ENCODE peak calls at places on chromosomes 16 and 17, in five cellular contexts. One of them, this sample, is unnamed.
A peak's percentile ranks its signal among the peaks of the same experiment; 100 is the strongest.

GRCh38 chr16:55001931-55002330 is 71.3 kb downstream of the IRX5 start:
- DNase-seq in left ventricle myocardium inferior: no peak
- DNase-seq in cardiac fibroblast: peak; percentile 63
- DNase-seq in cardiac muscle cell: no peak
- DNase-seq in MCF 10A: peak; percentile 18
- DNase-seq in this sample: no peak

GRCh38 chr17:13843862-13844640 is 225.3 kb upstream of the COX10 start:
- DNase-seq in MCF 10A: no peak
- DNase-seq in cardiac muscle cell: no peak
- DNase-seq in left ventricle myocardium inferior: no peak
- DNase-seq in cardiac fibroblast: peak; percentile 27
- DNase-seq in this sample: no peak

GRCh38 chr16:47037396-47037745 is 63.9 kb upstream of the DNAJA2 start:
- DNase-seq in left ventricle myocardium inferior: peak; percentile 37
- DNase-seq in cardiac fibroblast: no peak
- DNase-seq in cardiac muscle cell: peak; percentile 18
- DNase-seq in MCF 10A: no peak
- DNase-seq in this sample: peak; percentile 57

GRCh38 chr17:28717578-28718316 is at the start of gene RAB34:
- DNase-seq in cardiac muscle cell: peak; percentile 97
- DNase-seq in MCF 10A: peak; percentile 90
- DNase-seq in cardiac fibroblast: peak; percentile 80
- DNase-seq in left ventricle myocardium inferior: peak; percentile 72
- DNase-seq in this sample: no peak

GRCh38 chr16:4691666-4692412 is 1.5 kb upstream of the NUDT16L1 start:
- DNase-seq in left ventricle myocardium inferior: no peak
- DNase-seq in cardiac muscle cell: no peak
- DNase-seq in MCF 10A: no peak
- DNase-seq in cardiac fibroblast: no peak
- DNase-seq in this sample: no peak

GRCh38 chr17:17494499-17495447 is 1.4 kb downstream of the RASD1 start:
- DNase-seq in MCF 10A: no peak
- DNase-seq in cardiac muscle cell: peak; percentile 66
- DNase-seq in cardiac fibroblast: peak; percentile 59
- DNase-seq in left ventricle myocardium inferior: peak; percentile 51
- DNase-seq in this sample: no peak

GRCh38 chr16:56399047-56399446 is 26.3 kb downstream of the AMFR start:
- DNase-seq in cardiac muscle cell: no peak
- DNase-seq in MCF 10A: no peak
- DNase-seq in left ventricle myocardium inferior: no peak
- DNase-seq in cardiac fibroblast: no peak
- DNase-seq in this sample: no peak

GRCh38 chr16:48526058-48526957 is 83.7 kb downstream of the N4BP1 start:
- DNase-seq in cardiac muscle cell: no peak
- DNase-seq in MCF 10A: peak; percentile 84
- DNase-seq in left ventricle myocardium inferior: no peak
- DNase-seq in cardiac fibroblast: peak; percentile 21
- DNase-seq in this sample: peak; percentile 73

GRCh38 chr17:44086364-44087311 is 16.1 kb downstream of the G6PC3 start:
- DNase-seq in cardiac fibroblast: peak; percentile 90
- DNase-seq in MCF 10A: peak; percentile 90
- DNase-seq in cardiac muscle cell: no peak
- DNase-seq in left ventricle myocardium inferior: no peak
- DNase-seq in this sample: no peak

GRCh38 chr17:80874866-80875445 is 116.7 kb upstream of the CHMP6 start:
- DNase-seq in cardiac fibroblast: no peak
- DNase-seq in left ventricle myocardium inferior: peak; percentile 12
- DNase-seq in MCF 10A: no peak
- DNase-seq in cardiac muscle cell: no peak
- DNase-seq in this sample: no peak

GRCh38 chr17:30296499-30297038 is 4.8 kb upstream of the BLMH start:
- DNase-seq in left ventricle myocardium inferior: no peak
- DNase-seq in MCF 10A: no peak
- DNase-seq in cardiac fibroblast: peak; percentile 10
- DNase-seq in cardiac muscle cell: no peak
- DNase-seq in this sample: no peak

GRCh38 chr16:50627419-50627818 is 53.7 kb downstream of the SNX20 start:
- DNase-seq in cardiac fibroblast: no peak
- DNase-seq in left ventricle myocardium inferior: peak; percentile 50
- DNase-seq in cardiac muscle cell: peak; percentile 45
- DNase-seq in MCF 10A: no peak
- DNase-seq in this sample: peak; percentile 55

GRCh38 chr17:74357466-74357809 is 4.2 kb downstream of the BTBD17 start:
- DNase-seq in cardiac fibroblast: no peak
- DNase-seq in cardiac muscle cell: no peak
- DNase-seq in left ventricle myocardium inferior: no peak
- DNase-seq in MCF 10A: no peak
- DNase-seq in this sample: no peak

GRCh38 chr16:31525113-31525512 is 2.6 kb upstream of the AHSP start:
- DNase-seq in MCF 10A: no peak
- DNase-seq in left ventricle myocardium inferior: no peak
- DNase-seq in cardiac fibroblast: no peak
- DNase-seq in cardiac muscle cell: no peak
- DNase-seq in this sample: no peak

GRCh38 chr16:28192811-28193529 is 18.8 kb downstream of the XPO6 start:
- DNase-seq in left ventricle myocardium inferior: no peak
- DNase-seq in cardiac fibroblast: no peak
- DNase-seq in MCF 10A: no peak
- DNase-seq in cardiac muscle cell: no peak
- DNase-seq in this sample: peak; percentile 74

GRCh38 chr17:81418710-81419332 is 23.6 kb downstream of the BAHCC1 start:
- DNase-seq in cardiac muscle cell: no peak
- DNase-seq in left ventricle myocardium inferior: no peak
- DNase-seq in MCF 10A: peak; percentile 62
- DNase-seq in cardiac fibroblast: peak; percentile 53
- DNase-seq in this sample: no peak

GRCh38 chr17:38727661-38728220 is 2.4 kb upstream of the CISD3 start:
- DNase-seq in cardiac fibroblast: no peak
- DNase-seq in left ventricle myocardium inferior: no peak
- DNase-seq in cardiac muscle cell: no peak
- DNase-seq in MCF 10A: no peak
- DNase-seq in this sample: no peak

GRCh38 chr17:29148257-29148789 is 31.9 kb downstream of the MYO18A start:
- DNase-seq in cardiac muscle cell: peak; percentile 22
- DNase-seq in MCF 10A: no peak
- DNase-seq in cardiac fibroblast: no peak
- DNase-seq in left ventricle myocardium inferior: no peak
- DNase-seq in this sample: no peak

GRCh38 chr17:73401911-73402310 is 90.1 kb upstream of the CDC42EP4 start:
- DNase-seq in cardiac muscle cell: peak; percentile 19
- DNase-seq in left ventricle myocardium inferior: peak; percentile 62
- DNase-seq in MCF 10A: no peak
- DNase-seq in cardiac fibroblast: peak; percentile 64
- DNase-seq in this sample: no peak

GRCh38 chr17:27473748-27474609 is 17.7 kb downstream of the KSR1 start:
- DNase-seq in left ventricle myocardium inferior: peak; percentile 63
- DNase-seq in cardiac muscle cell: peak; percentile 63
- DNase-seq in cardiac fibroblast: no peak
- DNase-seq in MCF 10A: no peak
- DNase-seq in this sample: peak; percentile 55

GRCh38 chr17:81309140-81309858 is 14.2 kb upstream of the SLC38A10 start:
- DNase-seq in cardiac muscle cell: peak; percentile 79
- DNase-seq in MCF 10A: peak; percentile 74
- DNase-seq in cardiac fibroblast: peak; percentile 73
- DNase-seq in left ventricle myocardium inferior: peak; percentile 93
- DNase-seq in this sample: peak; percentile 68

GRCh38 chr16:12295395-12295794 is 318.9 kb downstream of the SNX29 start:
- DNase-seq in cardiac fibroblast: no peak
- DNase-seq in left ventricle myocardium inferior: no peak
- DNase-seq in cardiac muscle cell: no peak
- DNase-seq in MCF 10A: no peak
- DNase-seq in this sample: no peak

GRCh38 chr17:59752922-59753321 is 45.5 kb downstream of the VMP1 start:
- DNase-seq in cardiac muscle cell: no peak
- DNase-seq in MCF 10A: no peak
- DNase-seq in left ventricle myocardium inferior: no peak
- DNase-seq in cardiac fibroblast: no peak
- DNase-seq in this sample: no peak

GRCh38 chr17:59752446-59752845 is 45.0 kb downstream of the VMP1 start:
- DNase-seq in left ventricle myocardium inferior: no peak
- DNase-seq in MCF 10A: no peak
- DNase-seq in cardiac fibroblast: peak; percentile 34
- DNase-seq in cardiac muscle cell: no peak
- DNase-seq in this sample: no peak

GRCh38 chr17:59756236-59756818 is 48.9 kb downstream of the VMP1 start:
- DNase-seq in left ventricle myocardium inferior: no peak
- DNase-seq in cardiac muscle cell: no peak
- DNase-seq in cardiac fibroblast: peak; percentile 88
- DNase-seq in MCF 10A: peak; percentile 60
- DNase-seq in this sample: no peak

GRCh38 chr17:59753522-59754467 is 46.3 kb downstream of the VMP1 start:
- DNase-seq in cardiac muscle cell: peak; percentile 86
- DNase-seq in left ventricle myocardium inferior: no peak
- DNase-seq in MCF 10A: peak; percentile 86
- DNase-seq in cardiac fibroblast: peak; percentile 96
- DNase-seq in this sample: peak; percentile 61

GRCh38 chr17:59754547-59754946 is 47.1 kb downstream of the VMP1 start:
- DNase-seq in cardiac muscle cell: no peak
- DNase-seq in MCF 10A: peak; percentile 95
- DNase-seq in cardiac fibroblast: peak; percentile 97
- DNase-seq in left ventricle myocardium inferior: no peak
- DNase-seq in this sample: no peak
- TF ChIP-seq CTCF in cardiac muscle cell: no peak
- TF ChIP-seq CTCF in MCF 10A: no peak
- TF ChIP-seq CTCF in cardiac fibroblast: no peak
- TF ChIP-seq CTCF in left ventricle myocardium inferior: no peak
- TF ChIP-seq CTCF in this sample: no peak

GRCh38 chr17:6422654-6423241 is 12.2 kb downstream of the AIPL1 start:
- DNase-seq in MCF 10A: no peak
- DNase-seq in cardiac fibroblast: no peak
- DNase-seq in cardiac muscle cell: no peak
- DNase-seq in left ventricle myocardium inferior: no peak
- DNase-seq in this sample: no peak

GRCh38 chr17:6423931-6424330 is 11.0 kb downstream of the AIPL1 start:
- DNase-seq in cardiac muscle cell: no peak
- DNase-seq in cardiac fibroblast: no peak
- DNase-seq in MCF 10A: no peak
- DNase-seq in left ventricle myocardium inferior: no peak
- DNase-seq in this sample: no peak

GRCh38 chr17:6415616-6416015 is 19.3 kb downstream of the AIPL1 start:
- DNase-seq in MCF 10A: no peak
- DNase-seq in cardiac fibroblast: no peak
- DNase-seq in cardiac muscle cell: peak; percentile 25
- DNase-seq in left ventricle myocardium inferior: no peak
- DNase-seq in this sample: no peak

GRCh38 chr17:6421700-6422604 is 13.0 kb downstream of the AIPL1 start:
- DNase-seq in cardiac fibroblast: peak; percentile 80
- DNase-seq in MCF 10A: peak; percentile 83
- DNase-seq in left ventricle myocardium inferior: peak; percentile 73
- DNase-seq in cardiac muscle cell: peak; percentile 85
- DNase-seq in this sample: peak; percentile 85

GRCh38 chr17:6420173-6420641 is 14.7 kb downstream of the AIPL1 start:
- DNase-seq in cardiac fibroblast: peak; percentile 39
- DNase-seq in cardiac muscle cell: peak; percentile 25
- DNase-seq in MCF 10A: peak; percentile 16
- DNase-seq in left ventricle myocardium inferior: no peak
- DNase-seq in this sample: no peak
- TF ChIP-seq CTCF in cardiac fibroblast: peak; percentile 70
- TF ChIP-seq CTCF in cardiac muscle cell: peak; percentile 42
- TF ChIP-seq CTCF in MCF 10A: no peak
- TF ChIP-seq CTCF in left ventricle myocardium inferior: peak; percentile 43
- TF ChIP-seq CTCF in this sample: peak; percentile 38

GRCh38 chr16:27181020-27181419 is 22.3 kb upstream of the KDM8 start:
- DNase-seq in cardiac fibroblast: no peak
- DNase-seq in left ventricle myocardium inferior: no peak
- DNase-seq in cardiac muscle cell: no peak
- DNase-seq in MCF 10A: no peak
- DNase-seq in this sample: no peak
- TF ChIP-seq CTCF in cardiac fibroblast: no peak
- TF ChIP-seq CTCF in left ventricle myocardium inferior: no peak
- TF ChIP-seq CTCF in cardiac muscle cell: no peak
- TF ChIP-seq CTCF in MCF 10A: no peak
- TF ChIP-seq CTCF in this sample: peak; percentile 14

DNA sequence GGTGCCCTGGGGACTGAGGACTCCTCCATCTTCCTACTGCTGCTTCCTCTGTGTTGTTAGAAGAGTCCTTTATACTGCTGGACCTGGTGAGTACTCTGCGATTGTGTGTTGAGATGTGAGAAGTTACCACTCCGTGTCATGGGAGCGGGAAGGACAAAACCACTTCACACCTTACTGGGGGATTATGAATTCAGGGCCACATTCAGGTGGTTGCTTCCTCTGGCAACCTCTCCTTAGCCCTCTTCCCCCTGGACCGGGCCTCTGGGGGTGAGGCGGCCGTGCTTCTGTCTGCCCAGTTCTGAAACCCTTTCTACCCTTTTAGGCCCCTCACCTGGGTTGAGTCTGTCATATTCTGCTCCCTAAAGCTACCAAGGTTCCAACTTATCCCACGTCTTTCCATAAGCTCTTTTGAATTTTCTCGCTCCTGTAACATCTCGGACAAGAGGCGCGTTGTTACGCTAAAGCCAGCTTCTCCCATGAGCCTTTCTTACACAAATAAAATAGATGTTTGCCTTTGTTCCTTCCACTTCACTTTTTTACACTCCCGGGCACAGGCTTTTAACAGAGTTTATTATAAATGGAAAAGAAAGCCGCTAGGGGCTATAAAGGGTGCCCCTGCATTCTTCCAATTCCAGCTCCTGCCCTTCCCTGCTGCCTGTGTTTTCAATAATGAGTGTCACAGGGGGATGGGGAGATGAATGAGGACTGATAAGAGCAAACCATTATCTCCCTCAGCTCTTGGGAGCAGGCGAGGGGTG is 20.7 kb upstream of the CDH13 start:
- DNase-seq in cardiac fibroblast: no peak
- DNase-seq in cardiac muscle cell: peak; percentile 3
- DNase-seq in left ventricle myocardium inferior: no peak
- DNase-seq in MCF 10A: no peak
- DNase-seq in this sample: no peak
- TF ChIP-seq CTCF in cardiac fibroblast: no peak
- TF ChIP-seq CTCF in cardiac muscle cell: no peak
- TF ChIP-seq CTCF in left ventricle myocardium inferior: no peak
- TF ChIP-seq CTCF in MCF 10A: no peak
- TF ChIP-seq CTCF in this sample: no peak

DNA sequence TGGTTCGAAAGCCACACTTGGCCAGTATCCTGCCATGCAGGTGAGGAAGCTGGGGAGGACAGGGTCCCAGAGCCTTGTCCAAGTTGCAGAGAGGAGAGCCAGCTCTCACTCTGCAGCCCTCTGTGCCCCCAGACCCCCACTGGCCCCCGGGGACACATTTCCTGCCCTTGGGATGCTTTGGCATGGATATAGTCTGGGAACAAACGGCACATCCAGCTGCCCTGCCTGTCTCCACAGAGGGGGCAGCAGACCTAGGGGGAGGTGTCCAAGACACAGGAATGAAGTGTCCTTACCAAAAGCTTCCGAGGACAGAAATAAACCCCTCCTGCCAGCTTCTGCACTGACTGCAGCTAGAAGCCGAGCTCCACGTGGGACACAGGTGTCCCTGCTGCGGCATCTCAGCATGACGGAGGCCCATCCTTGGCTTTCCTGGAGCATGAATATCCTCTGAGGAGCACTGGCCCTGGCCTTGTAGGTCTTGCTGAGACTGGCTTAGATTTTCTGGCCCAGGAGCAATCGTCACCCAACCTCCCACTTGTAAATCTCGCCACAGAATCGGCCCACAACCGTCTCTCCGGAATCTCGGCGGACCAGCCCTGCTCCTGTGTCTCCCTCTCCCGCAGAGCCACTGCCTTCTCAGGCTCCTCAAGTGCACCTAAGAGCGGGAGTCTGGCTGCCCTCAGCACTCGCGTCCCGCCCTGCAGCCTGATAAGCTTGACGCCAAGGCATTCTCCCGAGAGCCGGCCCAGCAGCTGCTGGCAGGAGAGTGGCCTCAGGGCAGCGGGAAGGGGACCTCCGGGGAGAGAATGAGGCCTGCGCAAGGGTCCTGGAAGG is 1.1 kb upstream of the CAPN15 start:
- DNase-seq in cardiac muscle cell: peak; percentile 92
- DNase-seq in cardiac fibroblast: peak; percentile 37
- DNase-seq in left ventricle myocardium inferior: peak; percentile 56
- DNase-seq in MCF 10A: peak; percentile 36
- DNase-seq in this sample: no peak
- TF ChIP-seq CTCF in cardiac muscle cell: no peak
- TF ChIP-seq CTCF in cardiac fibroblast: no peak
- TF ChIP-seq CTCF in left ventricle myocardium inferior: no peak
- TF ChIP-seq CTCF in MCF 10A: no peak
- TF ChIP-seq CTCF in this sample: no peak

This sample was measured in GM13977.